ENCODE peak calls at places on chromosomes 5 and 9, in four cellular contexts. Y, A, N and E are unnamed samples.

GRCh38 chr9:112535811-112536210 is 49.2 kb downstream of the KIAA1958 start:
- DNase-seq in Y (no peak), A (no peak), N (no peak), E (no peak)

GRCh38 chr5:122137702-122138101 is 8.4 kb downstream of the ZNF474 start:
- DNase-seq in Y (no peak), A (no peak), N (no peak), E (no peak)

GRCh38 chr5:51382759-51383493 is at the start of gene ISL1:
- DNase-seq in Y (no peak), A (peak; percentile 77), N (peak; percentile 50), E (peak; percentile 92)

GRCh38 chr5:114101153-114101552 is 260.7 kb upstream of the KCNN2 start:
- DNase-seq in Y (no peak), A (peak; percentile 17), N (peak; percentile 55), E (peak; percentile 5)

GRCh38 chr5:113514263-113514590 is 733 bp downstream of the YTHDC2 start:
- DNase-seq in Y (no peak), A (no peak), N (no peak), E (no peak)

GRCh38 chr5:45225571-45226031 is 416.9 kb downstream of the MRPS30 start:
- DNase-seq in Y (no peak), A (no peak), N (no peak), E (no peak)

GRCh38 chr9:97557606-97558095 is 56.2 kb downstream of the TMOD1 start:
- DNase-seq in Y (peak; percentile 82), A (no peak), N (peak; percentile 89), E (no peak)

GRCh38 chr9:128607642-128608350 is 48.9 kb downstream of the DYNC2I2 start:
- DNase-seq in Y (peak; percentile 47), A (no peak), N (peak; percentile 95), E (no peak)

GRCh38 chr5:76041863-76042262 is 41.3 kb upstream of the SV2C start:
- DNase-seq in Y (no peak), A (no peak), N (no peak), E (no peak)

GRCh38 chr9:21994526-21994995 is at the start of gene CDKN2B-AS1:
- DNase-seq in Y (peak; percentile 37), A (peak; percentile 77), N (peak; percentile 57), E (no peak)

GRCh38 chr5:149732500-149733128 is 2.5 kb downstream of the PPARGC1B start:
- DNase-seq in Y (peak; percentile 50), A (peak; percentile 40), N (no peak), E (peak; percentile 45)

GRCh38 chr5:122419195-122419894 is 107.3 kb downstream of the SNCAIP start:
- DNase-seq in Y (no peak), A (no peak), N (no peak), E (no peak)

GRCh38 chr5:61346511-61346910 is 14.5 kb downstream of the ZSWIM6 start:
- DNase-seq in Y (no peak), A (no peak), N (no peak), E (no peak)

GRCh38 chr9:123998278-123998925 is 13.2 kb upstream of the LHX2 start:
- DNase-seq in Y (no peak), A (no peak), N (no peak), E (no peak)

GRCh38 chr9:121780177-121780576 is 128.7 kb downstream of the DAB2IP start:
- DNase-seq in Y (no peak), A (no peak), N (no peak), E (no peak)

GRCh38 chr5:59893436-59894227 is at the start of gene PDE4D:
- DNase-seq in Y (peak; percentile 30), A (peak; percentile 47), N (peak; percentile 51), E (peak; percentile 10)

GRCh38 chr9:27351438-27351837 is 54.5 kb upstream of the EQTN start:
- DNase-seq in Y (peak; percentile 80), A (no peak), N (peak; percentile 59), E (no peak)

GRCh38 chr5:88389248-88390006 is 120.8 kb upstream of the TMEM161B start:
- DNase-seq in Y (no peak), A (no peak), N (no peak), E (no peak)

GRCh38 chr5:163342301-163342700 is 95.1 kb upstream of the CCNG1 start:
- DNase-seq in Y (no peak), A (no peak), N (no peak), E (no peak)

GRCh38 chr5:166952055-166952454 is 1339.4 kb upstream of the WWC1 start:
- DNase-seq in Y (no peak), A (no peak), N (no peak), E (no peak)

GRCh38 chr5:151037561-151038291 is 17.3 kb downstream of the GPX3 start:
- DNase-seq in Y (peak; percentile 58), A (no peak), N (peak; percentile 85), E (no peak)

GRCh38 chr9:122225323-122226141 is 3.2 kb downstream of the LHX6 start:
- DNase-seq in Y (no peak), A (no peak), N (no peak), E (no peak)

GRCh38 chr9:13786131-13786530 is 506.6 kb upstream of the MPDZ start:
- DNase-seq in Y (peak; percentile 47), A (no peak), N (peak; percentile 9), E (no peak)

GRCh38 chr5:90226433-90227099 is 183.0 kb downstream of the CETN3 start:
- DNase-seq in Y (no peak), A (no peak), N (peak; percentile 3), E (no peak)

GRCh38 chr5:135631356-135631755 is 52.6 kb upstream of the CXCL14 start:
- DNase-seq in Y (no peak), A (no peak), N (no peak), E (no peak)

GRCh38 chr5:76850543-76851140 is 828 bp downstream of the S100Z start:
- DNase-seq in Y (no peak), A (no peak), N (no peak), E (no peak)

GRCh38 chr5:14302343-14302742 is 159.2 kb downstream of the TRIO start:
- DNase-seq in Y (no peak), A (no peak), N (no peak), E (no peak)

GRCh38 chr9:134936762-134937555 is 19.2 kb upstream of the FCN1 start:
- DNase-seq in Y (no peak), A (no peak), N (peak; percentile 31), E (no peak)

GRCh38 chr5:60439552-60439951 is 260.4 kb downstream of the DEPDC1B start:
- DNase-seq in Y (no peak), A (no peak), N (no peak), E (no peak)

GRCh38 chr9:134670042-134670525 is 28.5 kb downstream of the COL5A1 start:
- DNase-seq in Y (no peak), A (peak; percentile 42), N (no peak), E (peak; percentile 85)

GRCh38 chr5:124538931-124539330 is 207.5 kb downstream of the ZNF608 start:
- DNase-seq in Y (no peak), A (no peak), N (no peak), E (no peak)

GRCh38 chr9:136252846-136253245 is 7.2 kb upstream of the QSOX2 start:
- DNase-seq in Y (no peak), A (no peak), N (no peak), E (no peak)
- H3K27me3 ChIP-seq in Y (no peaks in the 10 kb centered on the region), A (no peaks in the 10 kb centered on the region), N (no peaks in the 10 kb centered on the region), E (peaks cover 34% of the 10 kb centered on the region)

GRCh38 chr5:126479810-126480209 is 56.6 kb downstream of the GRAMD2B start:
- DNase-seq in Y (no peak), A (no peak), N (no peak), E (no peak)

GRCh38 chr5:126477681-126478117 is 54.5 kb downstream of the GRAMD2B start:
- DNase-seq in Y (peak; percentile 65), A (no peak), N (peak; percentile 61), E (no peak)

GRCh38 chr5:126480824-126481223 is 57.6 kb downstream of the GRAMD2B start:
- DNase-seq in Y (no peak), A (no peak), N (no peak), E (no peak)

GRCh38 chr5:126481243-126481642 is 58.0 kb downstream of the GRAMD2B start:
- DNase-seq in Y (no peak), A (no peak), N (no peak), E (peak; percentile 60)

DNA sequence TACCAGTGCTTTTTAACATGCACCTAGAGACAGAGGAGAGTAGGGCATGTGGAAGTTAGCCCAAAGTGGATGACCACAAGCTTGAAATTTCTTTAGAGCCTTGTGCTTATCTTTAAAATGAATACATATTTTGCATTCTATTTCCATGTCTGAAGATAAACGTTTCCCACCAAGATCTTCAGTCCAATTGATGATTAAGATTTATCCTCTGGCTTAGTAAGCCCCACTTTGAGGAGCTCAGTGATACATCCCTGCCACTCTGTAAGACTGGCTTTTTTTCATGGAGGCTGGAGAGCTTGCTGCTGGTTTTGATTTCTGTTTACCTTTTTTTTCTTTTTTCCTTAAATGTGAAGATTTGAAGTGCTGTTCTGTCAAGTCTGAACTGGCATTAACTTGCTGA is 54.1 kb downstream of the GRAMD2B start:
- DNase-seq in Y (no peak), A (no peak), N (no peak), E (no peak)
- H3K4me1 ChIP-seq in Y (peaks cover 7% of the 10 kb centered on the region), A (peaks cover 7% of the 10 kb centered on the region), N (peaks cover 22% of the 10 kb centered on the region), E (peaks cover 14% of the 10 kb centered on the region)

DNA sequence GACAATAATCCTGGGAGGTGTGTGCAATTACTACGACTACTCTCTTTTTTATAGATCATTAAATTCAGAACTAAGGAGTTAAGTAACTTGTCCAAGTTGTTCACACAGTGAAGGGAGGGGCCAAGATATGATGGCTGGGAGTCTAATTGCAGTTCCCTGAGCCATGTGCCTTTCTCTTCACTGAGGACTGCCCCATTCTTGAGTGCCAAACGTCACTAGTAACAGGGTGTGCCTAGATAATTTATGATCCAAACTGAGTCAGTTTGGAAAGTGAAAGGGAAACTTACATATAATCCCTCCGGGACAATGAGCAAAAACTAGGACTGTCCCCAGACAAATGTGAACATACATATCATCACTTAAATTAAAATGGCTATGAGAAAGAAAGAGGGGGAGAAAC is 20.2 kb downstream of the IL7R start:
- DNase-seq in Y (no peak), A (peak; percentile 29), N (peak; percentile 21), E (peak; percentile 49)
- H3K27ac ChIP-seq in Y (no peak overlapping the region), A (no peak overlapping the region), N (no peak overlapping the region), E (no peak overlapping the region)

GRCh38 chr5:73218552-73219171 is 45.7 kb downstream of the TMEM174 start:
- DNase-seq in Y (no peak), A (peak; percentile 34), N (no peak), E (peak; percentile 38)
- H3K27me3 ChIP-seq in Y (no peaks in the 10 kb centered on the region), A (no peaks in the 10 kb centered on the region), N (peaks cover 66% of the 10 kb centered on the region), E (peaks cover 12% of the 10 kb centered on the region)